ENCODE peak calls at places on chromosome 16, in eight cellular contexts. One of them, this sample, is unnamed.

GRCh38 chr16:87527055-87527724 is 34.4 kb upstream of the ZCCHC14 start:
- DNase-seq in T follicular helper cell: no peak
- DNase-seq in NCI-H2171 treated with DMSO at 0.1 percent for 48 hours: no peak
- DNase-seq in ovary: no peak
- DNase-seq in left ventricle myocardium superior: no peak
- DNase-seq in skeletal muscle cell: no peak
- DNase-seq in GM03348: no peak
- DNase-seq in substantia nigra: no peak
- DNase-seq in this sample: no peak

GRCh38 chr16:81265658-81266451 is 27.4 kb downstream of the BCO1 start:
- DNase-seq in skeletal muscle cell: no peak
- DNase-seq in NCI-H2171 treated with DMSO at 0.1 percent for 48 hours: peak; percentile 45
- DNase-seq in T follicular helper cell: no peak
- DNase-seq in left ventricle myocardium superior: peak; percentile 90
- DNase-seq in substantia nigra: no peak
- DNase-seq in ovary: peak; percentile 92
- DNase-seq in GM03348: peak; percentile 28
- DNase-seq in this sample: no peak

GRCh38 chr16:720507-720989 is 398 bp upstream of the ANTKMT start:
- DNase-seq in left ventricle myocardium superior: peak; percentile 57
- DNase-seq in GM03348: peak; percentile 77
- DNase-seq in T follicular helper cell: no peak
- DNase-seq in substantia nigra: peak; percentile 40
- DNase-seq in NCI-H2171 treated with DMSO at 0.1 percent for 48 hours: peak; percentile 75
- DNase-seq in skeletal muscle cell: peak; percentile 46
- DNase-seq in ovary: peak; percentile 58
- DNase-seq in this sample: no peak

GRCh38 chr16:59601452-59601851 is 867.3 kb upstream of the GOT2 start:
- DNase-seq in substantia nigra: no peak
- DNase-seq in T follicular helper cell: no peak
- DNase-seq in GM03348: no peak
- DNase-seq in left ventricle myocardium superior: no peak
- DNase-seq in NCI-H2171 treated with DMSO at 0.1 percent for 48 hours: no peak
- DNase-seq in ovary: no peak
- DNase-seq in skeletal muscle cell: no peak
- DNase-seq in this sample: no peak

GRCh38 chr16:86665319-86665675 is 86.9 kb downstream of the FOXL1 start:
- DNase-seq in NCI-H2171 treated with DMSO at 0.1 percent for 48 hours: no peak
- DNase-seq in skeletal muscle cell: peak; percentile 69
- DNase-seq in GM03348: peak; percentile 44
- DNase-seq in ovary: no peak
- DNase-seq in substantia nigra: no peak
- DNase-seq in T follicular helper cell: no peak
- DNase-seq in left ventricle myocardium superior: no peak
- DNase-seq in this sample: peak; percentile 96

GRCh38 chr16:29820730-29821662 is 734 bp downstream of the MVP start:
- DNase-seq in substantia nigra: no peak
- DNase-seq in T follicular helper cell: no peak
- DNase-seq in NCI-H2171 treated with DMSO at 0.1 percent for 48 hours: peak; percentile 31
- DNase-seq in skeletal muscle cell: no peak
- DNase-seq in ovary: peak; percentile 78
- DNase-seq in GM03348: peak; percentile 60
- DNase-seq in left ventricle myocardium superior: peak; percentile 58
- DNase-seq in this sample: no peak

GRCh38 chr16:69830534-69831211 is 68.5 kb downstream of the WWP2 start:
- DNase-seq in GM03348: no peak
- DNase-seq in left ventricle myocardium superior: no peak
- DNase-seq in ovary: no peak
- DNase-seq in T follicular helper cell: no peak
- DNase-seq in substantia nigra: no peak
- DNase-seq in skeletal muscle cell: no peak
- DNase-seq in NCI-H2171 treated with DMSO at 0.1 percent for 48 hours: no peak
- DNase-seq in this sample: peak; percentile 48

GRCh38 chr16:58684001-58684353 is 593 bp downstream of the SLC38A7 start:
- DNase-seq in substantia nigra: no peak
- DNase-seq in T follicular helper cell: no peak
- DNase-seq in NCI-H2171 treated with DMSO at 0.1 percent for 48 hours: no peak
- DNase-seq in skeletal muscle cell: no peak
- DNase-seq in ovary: no peak
- DNase-seq in left ventricle myocardium superior: no peak
- DNase-seq in GM03348: peak; percentile 45
- DNase-seq in this sample: no peak

GRCh38 chr16:57341062-57341440 is 17.5 kb upstream of the CCL22 start:
- DNase-seq in T follicular helper cell: no peak
- DNase-seq in ovary: no peak
- DNase-seq in left ventricle myocardium superior: no peak
- DNase-seq in GM03348: no peak
- DNase-seq in skeletal muscle cell: no peak
- DNase-seq in substantia nigra: no peak
- DNase-seq in NCI-H2171 treated with DMSO at 0.1 percent for 48 hours: no peak
- DNase-seq in this sample: no peak

GRCh38 chr16:48860341-48860740 is 250.4 kb upstream of the N4BP1 start:
- DNase-seq in skeletal muscle cell: no peak
- DNase-seq in NCI-H2171 treated with DMSO at 0.1 percent for 48 hours: peak; percentile 33
- DNase-seq in left ventricle myocardium superior: no peak
- DNase-seq in ovary: no peak
- DNase-seq in T follicular helper cell: no peak
- DNase-seq in GM03348: no peak
- DNase-seq in substantia nigra: no peak
- DNase-seq in this sample: no peak